ENCODE peak calls at places on chromosomes 12 and 14, in six cellular contexts. T is activated CD4-positive, alpha-beta T cell treated with anti-CD3 and anti-CD28 coated beads for 4 hours; F is CD4-positive, alpha-beta memory T cell; U is stimulated activated CD4-positive, alpha-beta T cell treated with anti-CD3 and anti-CD28 coated beads, Interleukin-2, amount 100 ng/mL, for 48 hours; J is adrenal gland; K is progenitor cell of endocrine pancreas. A is an unnamed sample.

GRCh38 chr12:25434493-25434892 is 118.6 kb downstream of the LMNTD1 start:
- DNase-seq in T (no peak), K (no peak), U (no peak), F (no peak), J (no peak), A (no peak)

GRCh38 chr12:58575281-58575680 is 345.0 kb downstream of the LRIG3 start:
- DNase-seq in U (no peak), F (no peak), T (no peak), K (no peak), J (no peak), A (no peak)

GRCh38 chr14:38108681-38109080 is 99.0 kb upstream of the SSTR1 start:
- DNase-seq in F (no peak), J (no peak), U (no peak), K (no peak), T (no peak), A (no peak)

GRCh38 chr12:30874455-30875313 is 51.9 kb upstream of the TSPAN11 start:
- DNase-seq in T (no peak), U (no peak), F (no peak), J (no peak), K (no peak), A (no peak)

GRCh38 chr12:6326316-6326959 is 15.4 kb downstream of the TNFRSF1A start:
- DNase-seq in K (peak; percentile 43), U (no peak), F (no peak), T (no peak), J (no peak), A (no peak)

GRCh38 chr12:121465921-121466799 is 66.2 kb downstream of the RNF34 start:
- DNase-seq in J (no peak), T (peak; percentile 19), K (no peak), F (peak; percentile 39), U (peak; percentile 28), A (peak; percentile 19)

GRCh38 chr14:101254805-101255764 is 306.2 kb upstream of the DIO3 start:
- DNase-seq in U (no peak), J (no peak), K (no peak), T (no peak), F (no peak), A (no peak)

GRCh38 chr14:103194256-103195045 is 71.2 kb downstream of the TNFAIP2 start:
- DNase-seq in J (no peak), U (no peak), K (no peak), F (no peak), T (no peak), A (no peak)

GRCh38 chr12:41361791-41362190 is 173.7 kb downstream of the PDZRN4 start:
- DNase-seq in T (no peak), F (no peak), K (no peak), U (no peak), J (no peak), A (no peak)